ENCODE peak calls at places on chromosomes 7 and 10, in six cellular contexts. G is foreskin fibroblast, Q is A549, N is IMR-90, X is thoracic aorta, D is left ventricle myocardium inferior. E is an unnamed sample.

GRCh38 chr10:94314913-94315545 is 47.7 kb downstream of the NOC3L start:
- DNase-seq in N (peak), G (peak), D (no peak), X (no peak), Q (no peak), E (peak)

GRCh38 chr10:11473128-11473760 is 138.2 kb downstream of the USP6NL start:
- DNase-seq in D (no peak), X (no peak), N (no peak), Q (no peak), G (no peak), E (no peak)

GRCh38 chr7:145884716-145885514 is 231.7 kb upstream of the CNTNAP2 start:
- DNase-seq in N (no peak), G (no peak), X (no peak), D (no peak), Q (no peak), E (peak)

GRCh38 chr10:70887804-70888800 is at the start of gene PCBD1:
- DNase-seq in G (peak), D (peak), Q (peak), X (peak), N (peak), E (peak)

GRCh38 chr10:79327090-79327457 is 20.2 kb upstream of the PPIF start:
- DNase-seq in X (no peak), N (no peak), D (no peak), G (no peak), Q (no peak), E (no peak)

GRCh38 chr7:139568813-139569490 is 45.5 kb downstream of the CLEC2L start:
- DNase-seq in D (no peak), X (no peak), Q (no peak), N (no peak), G (no peak), E (no peak)

GRCh38 chr7:158779061-158779992 is 50.0 kb downstream of the ESYT2 start:
- DNase-seq in G (no peak), N (peak), D (no peak), Q (no peak), X (no peak), E (no peak)

GRCh38 chr7:14888904-14889482 is 13.6 kb downstream of the DGKB start:
- DNase-seq in X (no peak), G (no peak), Q (no peak), D (no peak), N (no peak), E (no peak)

GRCh38 chr10:95430231-95430951 is 130.8 kb downstream of the SORBS1 start:
- DNase-seq in D (no peak), X (no peak), N (peak), Q (peak), G (peak), E (peak)

GRCh38 chr7:17406756-17407155 is 108.3 kb downstream of the AHR start:
- DNase-seq in N (peak), Q (no peak), X (no peak), G (peak), D (no peak), E (peak)

GRCh38 chr7:20238754-20239324 is 21.7 kb upstream of the MACC1 start:
- DNase-seq in D (no peak), G (no peak), X (no peak), N (no peak), Q (no peak), E (no peak)

GRCh38 chr7:111159426-111159825 is 68.5 kb downstream of the LRRN3 start:
- DNase-seq in Q (no peak), X (no peak), N (peak), G (peak), D (no peak), E (no peak)

GRCh38 chr7:55026867-55027490 is 8.2 kb downstream of the EGFR start:
- DNase-seq in X (no peak), N (peak), D (no peak), Q (no peak), G (no peak), E (no peak)

GRCh38 chr10:37957841-37958240 is 18.6 kb downstream of the ZNF25 start:
- DNase-seq in G (no peak), X (no peak), D (no peak), Q (no peak), N (no peak), E (no peak)

GRCh38 chr10:44947356-44948152 is 12.0 kb upstream of the RASSF4 start:
- DNase-seq in D (no peak), G (no peak), X (no peak), N (no peak), Q (no peak), E (no peak)

GRCh38 chr10:536371-536925 is 153.0 kb downstream of the DIP2C start:
- DNase-seq in G (no peak), N (peak), D (no peak), X (no peak), Q (no peak), E (peak)

GRCh38 chr10:117442944-117443676 is 67.9 kb upstream of the PDZD8 start:
- DNase-seq in N (peak), G (peak), X (peak), D (peak), Q (peak), E (peak)
- H3K4me3 ChIP-seq in N (no peak), G (no peak), X (peak), D (peak), Q (no peak), E (no peak)

DNA sequence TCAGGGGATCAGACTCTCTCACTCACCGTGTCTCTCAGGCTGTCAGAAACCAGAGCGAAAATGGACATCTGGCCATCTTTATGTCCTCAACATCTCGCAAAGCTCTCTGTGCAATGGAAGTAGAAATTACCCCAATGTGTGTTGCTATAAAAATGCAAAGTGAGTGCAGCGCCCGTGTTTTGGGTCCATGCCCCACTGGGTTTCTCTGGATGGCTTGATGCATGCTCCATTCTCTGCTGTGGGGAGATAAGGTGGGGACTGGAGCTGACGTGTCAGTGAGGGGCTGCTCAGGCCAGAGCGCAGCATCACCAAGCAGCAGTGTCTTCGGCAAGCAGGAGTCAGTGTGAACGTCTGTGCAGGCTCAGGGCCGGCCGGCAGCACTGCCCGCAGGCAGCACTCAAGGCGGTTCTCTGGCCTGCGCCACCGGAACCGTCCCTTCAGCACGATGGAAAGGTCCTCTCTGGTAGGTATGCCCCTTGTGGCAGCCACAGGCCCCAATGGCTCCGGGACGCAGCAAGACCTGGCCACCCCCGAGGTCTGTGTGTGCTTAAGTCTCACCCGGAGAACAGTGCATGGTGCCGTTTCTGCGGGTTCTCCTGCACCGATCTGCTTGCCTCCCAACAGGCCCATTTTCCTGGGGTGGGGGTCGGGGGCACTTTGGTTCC is 30.2 kb downstream of the WDR86 start:
- DNase-seq in D (no peak), G (no peak), Q (no peak), N (no peak), X (no peak), E (no peak)
- TF ChIP-seq CTCF in D (no peak), G (no peak), Q (no peak), N (no peak), X (no peak), E (no peak)

GRCh38 chr10:15805395-15806058 is 54.8 kb downstream of the MINDY3 start:
- DNase-seq in D (no peak), N (no peak), Q (no peak), X (no peak), G (no peak), E (no peak)
- H3K4me3 ChIP-seq in D (no peak), N (no peak), Q (no peak), X (no peak), G (no peak), E (no peak)

GRCh38 chr10:100705139-100705538 is 40.2 kb upstream of the PAX2 start:
- DNase-seq in X (no peak), D (no peak), G (no peak), Q (no peak), N (no peak), E (no peak)
- TF ChIP-seq CTCF in X (no peak), D (no peak), G (no peak), Q (peak), N (no peak), E (no peak)

DNA sequence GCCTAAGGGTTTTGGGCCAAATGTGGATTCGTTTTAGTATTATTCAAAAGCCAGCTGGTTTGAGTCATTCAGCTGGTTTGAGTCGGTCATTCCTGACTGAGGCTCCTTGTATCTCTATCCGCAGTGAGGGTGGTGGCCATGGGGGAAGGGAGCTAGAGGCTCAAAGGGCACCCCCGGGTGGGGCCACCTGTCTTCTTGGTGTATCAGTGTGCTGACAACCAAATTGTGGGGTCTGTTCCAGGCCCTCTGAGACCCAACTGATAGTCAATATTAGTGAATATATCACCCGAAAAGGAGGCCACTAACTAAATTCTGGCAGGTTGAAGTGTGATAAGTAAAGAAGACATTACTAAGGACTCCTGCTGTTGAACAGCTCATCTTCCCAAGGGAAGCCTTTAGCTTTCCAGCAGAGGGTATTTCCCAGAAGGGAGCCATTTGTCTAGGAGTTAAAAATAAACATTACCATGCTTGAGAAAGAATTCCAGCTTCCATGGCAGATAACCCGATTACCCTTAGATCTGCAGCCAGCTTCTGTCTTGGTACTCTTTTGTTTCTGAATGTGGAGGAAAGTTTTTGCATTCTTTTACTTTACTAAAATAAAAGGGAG is 29.9 kb upstream of the DDX50 start:
- DNase-seq in G (peak), D (no peak), Q (no peak), X (no peak), N (peak), E (peak)
- H3K4me3 ChIP-seq in G (no peak), D (no peak), Q (no peak), X (no peak), N (no peak), E (no peak)

DNA sequence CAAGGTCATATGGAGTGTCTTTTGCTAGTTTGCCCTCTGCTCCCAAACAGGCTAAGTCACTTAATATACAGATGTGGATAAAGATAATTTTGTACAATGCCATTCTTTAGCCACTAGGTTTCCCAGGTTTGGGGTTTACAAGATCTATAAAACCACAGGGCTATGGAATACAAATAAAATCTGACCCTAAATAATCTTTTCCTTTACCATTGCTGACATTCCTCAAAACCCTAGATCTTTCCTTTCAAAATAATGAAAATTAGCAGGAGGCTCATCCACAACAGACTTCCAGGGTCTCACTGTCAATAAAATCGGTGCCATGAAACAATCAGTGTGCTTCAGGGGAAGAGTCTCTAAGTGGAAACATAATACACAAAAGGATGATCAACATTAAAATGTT is 148.4 kb downstream of the CPEB3 start:
- DNase-seq in N (no peak), Q (no peak), D (no peak), G (no peak), X (no peak), E (no peak)
- TF ChIP-seq CTCF in N (no peak), Q (no peak), D (no peak), G (no peak), X (no peak), E (peak)

DNA sequence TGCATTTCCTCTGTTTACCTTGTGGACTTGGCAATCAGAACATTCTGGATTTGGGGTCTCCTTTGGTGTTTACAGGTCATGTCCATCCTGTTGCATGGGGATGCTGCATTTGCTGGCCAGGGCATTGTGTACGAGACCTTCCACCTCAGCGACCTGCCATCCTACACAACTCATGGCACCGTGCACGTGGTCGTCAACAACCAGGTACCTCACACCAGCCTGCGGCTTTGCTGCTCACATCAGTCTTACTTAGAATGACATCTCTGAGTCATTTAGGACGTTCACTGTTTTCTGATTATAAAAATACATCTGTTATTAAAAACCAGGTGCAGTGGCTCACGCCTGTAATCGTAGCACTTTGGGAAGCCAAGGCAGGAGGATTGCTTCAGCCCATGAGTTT is 67.0 kb upstream of the ZMIZ2 start:
- DNase-seq in G (no peak), X (no peak), Q (no peak), N (no peak), D (no peak), E (no peak)
- H3K4me3 ChIP-seq in G (no peak), X (no peak), Q (no peak), N (no peak), D (no peak), E (no peak)

DNA sequence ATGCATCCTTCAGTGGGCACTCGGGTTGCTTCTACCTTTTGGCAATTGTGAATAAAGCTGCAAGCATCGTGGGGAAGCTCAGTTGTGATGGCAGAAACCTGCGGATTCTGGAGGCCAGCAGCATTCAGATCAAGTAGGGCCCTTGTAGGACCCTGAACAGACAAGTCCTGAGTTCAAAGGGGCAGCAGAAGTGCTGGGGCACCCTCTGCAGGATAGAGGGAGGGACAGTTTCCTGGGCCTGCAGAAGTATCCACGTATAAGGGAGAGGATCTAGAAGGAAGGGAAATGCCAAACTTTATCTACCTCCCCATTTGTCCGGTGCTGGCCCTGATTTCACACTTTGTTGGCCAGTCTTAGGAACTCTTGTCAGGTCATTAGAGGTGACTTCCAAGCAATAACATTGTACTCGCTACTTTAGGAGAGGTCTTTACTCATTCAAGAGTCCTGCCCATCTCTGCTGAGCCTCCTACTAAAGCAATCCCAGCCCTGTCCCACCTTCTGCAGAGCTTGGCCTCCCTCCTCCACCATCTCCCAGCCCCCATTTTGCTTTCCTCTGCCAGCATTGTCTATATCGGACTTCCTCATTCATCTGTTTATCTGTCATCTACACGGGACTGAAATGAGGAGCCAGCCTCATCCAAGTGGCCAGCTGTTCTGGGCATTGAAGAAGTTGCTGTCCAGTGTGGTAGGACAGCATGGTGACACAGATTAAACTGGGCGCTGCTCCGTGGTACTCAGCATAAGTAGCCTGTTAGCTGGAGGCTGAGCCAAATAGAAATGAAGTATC is 26.6 kb upstream of the R3HCC1L start:
- DNase-seq in G (no peak), D (no peak), N (no peak), Q (no peak), X (no peak), E (no peak)
- TF ChIP-seq CTCF in G (no peak), D (no peak), N (no peak), Q (no peak), X (no peak), E (no peak)

DNA sequence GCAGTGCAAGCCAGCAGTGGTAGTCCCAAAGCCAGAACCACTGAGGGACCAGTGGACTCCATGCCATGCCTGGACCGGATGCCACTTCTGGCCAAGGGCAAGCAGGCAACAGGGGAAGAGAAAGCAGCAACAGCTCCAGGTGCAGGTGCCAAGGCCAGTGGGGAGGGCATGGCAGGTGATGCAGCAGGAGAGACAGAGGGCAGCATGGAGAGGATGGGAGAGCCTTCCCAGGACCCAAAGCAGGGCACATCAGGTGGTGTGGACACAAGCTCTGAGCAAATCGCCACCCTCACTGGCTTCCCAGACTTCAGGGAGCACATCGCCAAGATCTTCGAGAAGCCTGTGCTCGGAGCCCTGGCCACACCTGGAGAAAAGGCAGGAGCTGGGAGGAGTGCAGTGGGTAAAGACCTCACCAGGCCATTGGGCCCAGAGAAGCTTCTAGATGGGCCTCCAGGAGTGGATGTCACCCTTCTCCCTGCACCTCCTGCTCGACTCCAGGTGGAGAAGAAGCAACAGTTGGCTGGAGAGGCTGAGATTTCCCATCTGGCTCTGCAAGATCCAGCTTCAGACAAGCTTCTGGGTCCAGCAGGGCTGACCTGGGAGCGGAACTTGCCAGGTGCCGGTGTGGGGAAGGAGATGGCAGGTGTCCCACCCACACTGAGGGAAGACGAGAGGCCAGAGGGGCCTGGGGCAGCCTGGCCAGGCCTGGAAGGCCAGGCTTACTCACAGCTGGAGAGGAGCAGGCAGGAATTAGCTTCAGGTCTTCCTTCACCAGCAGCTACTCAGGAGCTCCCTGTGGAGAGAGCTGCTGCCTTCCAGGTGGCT is 97.7 kb downstream of the TACC2 start:
- DNase-seq in X (no peak), N (no peak), D (no peak), Q (no peak), G (no peak), E (no peak)
- H3K4me3 ChIP-seq in X (no peak), N (no peak), D (no peak), Q (no peak), G (no peak), E (no peak)

GRCh38 chr7:871900-872537 is 4.3 kb upstream of the GET4 start:
- DNase-seq in Q (no peak), G (no peak), D (no peak), N (no peak), X (no peak), E (no peak)

GRCh38 chr7:874036-874749 is 2.2 kb upstream of the GET4 start:
- DNase-seq in N (no peak), D (no peak), X (no peak), G (no peak), Q (no peak), E (no peak)

GRCh38 chr7:875051-875450 is 1.3 kb upstream of the GET4 start:
- DNase-seq in G (no peak), N (no peak), X (no peak), D (no peak), Q (no peak), E (no peak)

GRCh38 chr7:875476-876076 is 778 bp upstream of the GET4 start:
- DNase-seq in Q (no peak), D (no peak), X (no peak), G (no peak), N (no peak), E (no peak)

DNA sequence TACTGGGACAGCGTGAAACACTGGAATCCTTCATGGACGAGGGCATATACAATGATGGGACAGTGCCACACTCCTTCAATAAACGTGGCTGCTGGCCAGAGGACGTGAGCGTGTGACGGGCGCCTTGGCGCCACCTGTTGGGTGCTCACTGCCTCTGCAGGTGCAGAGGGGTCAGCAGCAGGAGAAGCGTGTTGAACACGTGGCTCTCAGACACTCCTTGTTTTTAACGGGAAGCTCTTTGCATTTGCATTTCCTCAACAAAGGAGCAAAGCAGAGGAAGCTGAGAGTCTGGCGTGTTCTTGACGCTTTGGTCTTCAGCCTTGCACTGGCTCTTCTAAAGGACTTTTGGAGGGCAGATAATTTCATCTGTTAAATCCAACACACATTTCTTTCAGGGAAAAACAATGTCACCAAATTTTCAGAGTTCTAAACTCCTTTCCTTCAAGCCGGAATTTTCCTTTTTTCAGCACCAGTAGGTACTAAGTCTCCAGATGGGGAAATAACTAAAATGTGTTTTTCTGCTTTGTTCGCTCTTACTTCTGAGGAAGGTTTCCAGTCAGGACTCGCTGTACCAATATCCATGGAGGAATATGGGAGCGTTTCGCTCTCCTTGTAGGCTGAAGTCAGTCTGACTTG is 2.9 kb upstream of the GET4 start:
- DNase-seq in D (peak), X (peak), Q (peak), G (peak), N (peak), E (peak)
- TF ChIP-seq CTCF in D (peak), X (peak), Q (peak), G (peak), N (peak), E (peak)